ENCODE peak calls at places on chromosomes 3 and 15, in five cellular contexts. I is NCI-H1436; T is effector memory CD4-positive, alpha-beta T cell; P is adrenal gland; J is NCI-H774. G is an unnamed sample.
A peak's percentile ranks its signal among the peaks of the same experiment; 100 is the strongest.

GRCh38 chr3:190073264-190073663 is 47.4 kb downstream of the P3H2 start:
- DNase-seq in J (no peak), P (peak; percentile 50), I (peak; percentile 1), T (no peak), G (no peak)

GRCh38 chr3:150078983-150079739 is 108.5 kb upstream of the PFN2 start:
- DNase-seq in P (no peak), I (no peak), T (no peak), J (no peak), G (peak; percentile 65)

GRCh38 chr3:39981547-39982184 is 172.3 kb downstream of the MYRIP start:
- DNase-seq in T (no peak), I (no peak), P (no peak), J (no peak), G (no peak)

GRCh38 chr15:85162237-85162636 is 180.6 kb downstream of the PDE8A start:
- DNase-seq in T (no peak), J (no peak), P (no peak), I (no peak), G (no peak)

GRCh38 chr15:96171842-96172241 is 158.7 kb upstream of the NR2F2 start:
- DNase-seq in I (no peak), J (no peak), T (no peak), P (no peak), G (no peak)

GRCh38 chr3:58009026-58009748 is 965 bp downstream of the FLNB start:
- DNase-seq in P (no peak), T (no peak), J (no peak), I (no peak), G (no peak)

GRCh38 chr3:72317491-72317890 is 530.8 kb downstream of the SHQ1 start:
- DNase-seq in T (no peak), J (no peak), P (no peak), I (no peak), G (no peak)

GRCh38 chr15:50247819-50248650 is 17.5 kb downstream of the HDC start:
- DNase-seq in T (peak; percentile 23), J (no peak), I (peak; percentile 26), P (peak; percentile 17), G (no peak)

GRCh38 chr15:77897896-77898406 is 179.6 kb downstream of the TBC1D2B start:
- DNase-seq in P (no peak), J (no peak), T (no peak), I (no peak), G (no peak)

GRCh38 chr3:41653575-41654239 is 308.2 kb downstream of the ULK4 start:
- DNase-seq in T (no peak), I (no peak), P (peak; percentile 9), J (no peak), G (no peak)

GRCh38 chr15:77526582-77527163 is 106.0 kb downstream of the HMG20A start:
- DNase-seq in T (no peak), I (no peak), P (no peak), J (no peak), G (no peak)

GRCh38 chr15:99605490-99605931 is 39.7 kb downstream of the MEF2A start:
- DNase-seq in I (no peak), P (no peak), J (no peak), T (no peak), G (no peak)

GRCh38 chr15:23439513-23439912 is 7.5 kb downstream of the GOLGA6L2 start:
- DNase-seq in T (no peak), P (no peak), J (no peak), I (no peak), G (no peak)

GRCh38 chr15:88243895-88244787 is 12.4 kb downstream of the NTRK3 start:
- DNase-seq in I (no peak), J (peak; percentile 5), P (no peak), T (no peak), G (no peak)

GRCh38 chr15:76756371-76756770 is 148.8 kb downstream of the SCAPER start:
- DNase-seq in I (no peak), P (no peak), T (no peak), J (no peak), G (no peak)

GRCh38 chr15:20280933-20281463 is 260.6 kb downstream of the GOLGA6L6 start:
- DNase-seq in I (no peak), P (no peak), T (no peak), J (no peak), G (no peak)

GRCh38 chr3:79587150-79587549 is 180.6 kb downstream of the ROBO1 start:
- DNase-seq in J (peak; percentile 9), P (no peak), T (no peak), I (no peak), G (no peak)

GRCh38 chr3:37862219-37862711 is 585 bp downstream of the CTDSPL start:
- DNase-seq in J (no peak), P (peak; percentile 56), T (no peak), I (no peak), G (peak; percentile 55)

GRCh38 chr15:98939311-98940080 is 68.1 kb downstream of the PGPEP1L start:
- DNase-seq in I (no peak), J (no peak), P (no peak), T (no peak), G (no peak)

GRCh38 chr15:52331490-52332240 is 36.1 kb upstream of the MYO5C start:
- DNase-seq in T (peak; percentile 35), J (no peak), I (peak; percentile 42), P (peak; percentile 35), G (no peak)

GRCh38 chr3:178512627-178513026 is 23.6 kb upstream of the KCNMB2 start:
- DNase-seq in P (no peak), I (no peak), T (no peak), J (no peak), G (no peak)

GRCh38 chr15:74988007-74988800 is 7.2 kb upstream of the SCAMP5 start:
- DNase-seq in I (peak; percentile 50), T (no peak), P (peak; percentile 59), J (peak; percentile 23), G (no peak)

GRCh38 chr15:101813803-101814534 is 2.0 kb downstream of the OR4F15 start:
- DNase-seq in T (no peak), P (no peak), I (no peak), J (no peak), G (no peak)

GRCh38 chr15:73127302-73127936 is 75.2 kb downstream of the NEO1 start:
- DNase-seq in P (peak; percentile 31), J (no peak), I (peak; percentile 5), T (no peak), G (no peak)

G was measured in uterus.